ENCODE peak calls at places on chromosomes 13 and 19, in nine cellular contexts. Y, F, A, Q, J, I, R, X and O are unnamed samples.

GRCh38 chr13:43546260-43546659 is 240.5 kb downstream of the ENOX1 start:
- DNase-seq in Y (no peak), F (no peak), A (no peak), Q (peak), J (no peak), I (no peak), R (peak), X (no peak), O (no peak)

GRCh38 chr13:23618341-23618740 is 48.1 kb downstream of the TNFRSF19 start:
- DNase-seq in Y (no peak), F (no peak), A (no peak), Q (no peak), J (no peak), I (no peak), R (no peak), X (no peak), O (no peak)

GRCh38 chr13:51444922-51445321 is 7.9 kb downstream of the INTS6 start:
- DNase-seq in Y (peak), F (no peak), A (no peak), Q (no peak), J (no peak), I (no peak), R (no peak), X (no peak), O (no peak)

GRCh38 chr13:51806571-51806970 is 2.6 kb upstream of the DHRS12 start:
- DNase-seq in Y (no peak), F (no peak), A (peak), Q (no peak), J (no peak), I (no peak), R (no peak), X (no peak), O (no peak)

GRCh38 chr13:48446454-48446853 is 33.5 kb upstream of the LPAR6 start:
- DNase-seq in Y (no peak), F (no peak), A (no peak), Q (no peak), J (no peak), I (no peak), R (no peak), X (no peak), O (no peak)

GRCh38 chr19:2532252-2533071 is 56.5 kb downstream of the GADD45B start:
- DNase-seq in Y (no peak), F (no peak), A (no peak), Q (no peak), J (no peak), I (no peak), R (no peak), X (no peak), O (no peak)

GRCh38 chr19:35267818-35268545 is 780 bp upstream of the USF2 start:
- DNase-seq in Y (peak), F (peak), A (peak), Q (peak), J (peak), I (peak), R (peak), X (peak), O (peak)

GRCh38 chr13:48580886-48581285 is 48.0 kb upstream of the RCBTB2 start:
- DNase-seq in Y (no peak), F (no peak), A (no peak), Q (no peak), J (no peak), I (no peak), R (no peak), X (no peak), O (no peak)

GRCh38 chr19:44003461-44004134 is 841 bp downstream of the ZNF230 start:
- DNase-seq in Y (no peak), F (peak), A (no peak), Q (no peak), J (no peak), I (no peak), R (no peak), X (no peak), O (no peak)

GRCh38 chr13:93775507-93776108 is 549.0 kb downstream of the GPC6 start:
- DNase-seq in Y (no peak), F (no peak), A (no peak), Q (no peak), J (no peak), I (no peak), R (no peak), X (no peak), O (no peak)

GRCh38 chr13:91506759-91507158 is 108.3 kb downstream of the GPC5 start:
- DNase-seq in Y (no peak), F (no peak), A (no peak), Q (no peak), J (no peak), I (no peak), R (no peak), X (no peak), O (no peak)

GRCh38 chr13:23705578-23705977 is 135.4 kb downstream of the TNFRSF19 start:
- DNase-seq in Y (no peak), F (no peak), A (no peak), Q (no peak), J (no peak), I (no peak), R (no peak), X (no peak), O (no peak)

GRCh38 chr19:13146763-13147563 is 3.2 kb downstream of the STX10 start:
- DNase-seq in Y (no peak), F (no peak), A (no peak), Q (no peak), J (no peak), I (no peak), R (no peak), X (no peak), O (no peak)

GRCh38 chr19:55305491-55305890 is 19.6 kb downstream of the TMEM150B start:
- DNase-seq in Y (peak), F (no peak), A (peak), Q (no peak), J (peak), I (no peak), R (no peak), X (no peak), O (no peak)

GRCh38 chr19:29964171-29964570 is 22.1 kb downstream of the URI1 start:
- DNase-seq in Y (no peak), F (no peak), A (no peak), Q (no peak), J (no peak), I (no peak), R (no peak), X (no peak), O (no peak)

GRCh38 chr19:5978606-5979552 is 939 bp upstream of the RANBP3 start:
- DNase-seq in Y (no peak), F (no peak), A (no peak), Q (no peak), J (no peak), I (no peak), R (no peak), X (no peak), O (no peak)

GRCh38 chr19:41918653-41919244 is 9.5 kb downstream of the ERFL start:
- DNase-seq in Y (no peak), F (no peak), A (no peak), Q (no peak), J (no peak), I (no peak), R (no peak), X (no peak), O (no peak)

GRCh38 chr19:392375-392970 is 16.5 kb downstream of the C2CD4C start:
- DNase-seq in Y (no peak), F (no peak), A (no peak), Q (no peak), J (no peak), I (no peak), R (peak), X (no peak), O (no peak)

GRCh38 chr13:58594978-58595600 is 963.5 kb downstream of the PCDH17 start:
- DNase-seq in Y (no peak), F (no peak), A (no peak), Q (no peak), J (no peak), I (no peak), R (no peak), X (no peak), O (no peak)

GRCh38 chr13:113304121-113304520 is 7.1 kb downstream of the LAMP1 start:
- DNase-seq in Y (no peak), F (no peak), A (no peak), Q (no peak), J (no peak), I (no peak), R (no peak), X (no peak), O (no peak)

GRCh38 chr19:46601318-46602224 is at the start of gene CALM3:
- DNase-seq in Y (no peak), F (no peak), A (no peak), Q (peak), J (no peak), I (no peak), R (peak), X (no peak), O (peak)